ENCODE peak calls at places on chromosomes 3 and 15, in eight cellular contexts. One of them, this sample, is unnamed.

GRCh38 chr3:114445233-114445632 is 151.4 kb downstream of the TIGIT start:
- DNase-seq in psoas muscle: no peak
- DNase-seq in K562: no peak
- DNase-seq in Karpas-422: no peak
- DNase-seq in left ventricle myocardium inferior: no peak
- DNase-seq in cardiac muscle cell: no peak
- DNase-seq in GM23248: peak; percentile 51
- DNase-seq in tibial nerve: no peak
- DNase-seq in this sample: no peak

GRCh38 chr3:197466586-197467399 is 89.0 kb downstream of the BDH1 start:
- DNase-seq in Karpas-422: peak; percentile 88
- DNase-seq in GM23248: peak; percentile 87
- DNase-seq in left ventricle myocardium inferior: no peak
- DNase-seq in cardiac muscle cell: peak; percentile 58
- DNase-seq in tibial nerve: no peak
- DNase-seq in K562: no peak
- DNase-seq in psoas muscle: no peak
- DNase-seq in this sample: no peak

GRCh38 chr15:96851613-96852012 is 521.1 kb downstream of the NR2F2 start:
- DNase-seq in left ventricle myocardium inferior: no peak
- DNase-seq in cardiac muscle cell: peak; percentile 33
- DNase-seq in tibial nerve: peak; percentile 35
- DNase-seq in GM23248: no peak
- DNase-seq in K562: no peak
- DNase-seq in psoas muscle: no peak
- DNase-seq in Karpas-422: no peak
- DNase-seq in this sample: peak; percentile 22

GRCh38 chr3:16332904-16333426 is 68.0 kb downstream of the OXNAD1 start:
- DNase-seq in left ventricle myocardium inferior: no peak
- DNase-seq in GM23248: peak; percentile 73
- DNase-seq in psoas muscle: no peak
- DNase-seq in tibial nerve: no peak
- DNase-seq in K562: no peak
- DNase-seq in Karpas-422: no peak
- DNase-seq in cardiac muscle cell: peak; percentile 50
- DNase-seq in this sample: no peak

GRCh38 chr15:35000511-35000910 is 12.4 kb upstream of the ZNF770 start:
- DNase-seq in cardiac muscle cell: peak; percentile 57
- DNase-seq in K562: no peak
- DNase-seq in GM23248: peak; percentile 94
- DNase-seq in tibial nerve: no peak
- DNase-seq in Karpas-422: no peak
- DNase-seq in left ventricle myocardium inferior: no peak
- DNase-seq in psoas muscle: peak; percentile 32
- DNase-seq in this sample: no peak

GRCh38 chr15:34297059-34297458 is 40.5 kb downstream of the SLC12A6 start:
- DNase-seq in Karpas-422: no peak
- DNase-seq in cardiac muscle cell: no peak
- DNase-seq in left ventricle myocardium inferior: no peak
- DNase-seq in K562: no peak
- DNase-seq in GM23248: peak; percentile 33
- DNase-seq in tibial nerve: no peak
- DNase-seq in psoas muscle: no peak
- DNase-seq in this sample: no peak

GRCh38 chr3:43153189-43154083 is 47.6 kb upstream of the POMGNT2 start:
- DNase-seq in cardiac muscle cell: peak; percentile 74
- DNase-seq in Karpas-422: no peak
- DNase-seq in K562: no peak
- DNase-seq in psoas muscle: peak; percentile 81
- DNase-seq in left ventricle myocardium inferior: peak; percentile 57
- DNase-seq in tibial nerve: peak; percentile 36
- DNase-seq in GM23248: peak; percentile 86
- DNase-seq in this sample: peak; percentile 75

GRCh38 chr3:196619213-196619612 is 20.3 kb upstream of the NRROS start:
- DNase-seq in cardiac muscle cell: no peak
- DNase-seq in tibial nerve: no peak
- DNase-seq in K562: no peak
- DNase-seq in psoas muscle: no peak
- DNase-seq in Karpas-422: no peak
- DNase-seq in GM23248: no peak
- DNase-seq in left ventricle myocardium inferior: no peak
- DNase-seq in this sample: no peak

GRCh38 chr15:50251638-50252182 is 13.8 kb downstream of the HDC start:
- DNase-seq in GM23248: no peak
- DNase-seq in K562: no peak
- DNase-seq in Karpas-422: no peak
- DNase-seq in cardiac muscle cell: no peak
- DNase-seq in psoas muscle: no peak
- DNase-seq in left ventricle myocardium inferior: no peak
- DNase-seq in tibial nerve: no peak
- DNase-seq in this sample: no peak

GRCh38 chr15:98785796-98786581 is 137.7 kb downstream of the IGF1R start:
- DNase-seq in left ventricle myocardium inferior: no peak
- DNase-seq in GM23248: no peak
- DNase-seq in K562: no peak
- DNase-seq in tibial nerve: no peak
- DNase-seq in cardiac muscle cell: no peak
- DNase-seq in psoas muscle: no peak
- DNase-seq in Karpas-422: no peak
- DNase-seq in this sample: no peak

GRCh38 chr3:48614044-48614443 is 4.6 kb upstream of the UQCRC1 start:
- DNase-seq in tibial nerve: no peak
- DNase-seq in Karpas-422: no peak
- DNase-seq in cardiac muscle cell: peak; percentile 84
- DNase-seq in psoas muscle: no peak
- DNase-seq in left ventricle myocardium inferior: no peak
- DNase-seq in GM23248: peak; percentile 85
- DNase-seq in K562: no peak
- DNase-seq in this sample: no peak

GRCh38 chr3:95721938-95722337 is 1092.5 kb upstream of the EPHA6 start:
- DNase-seq in left ventricle myocardium inferior: no peak
- DNase-seq in GM23248: no peak
- DNase-seq in psoas muscle: no peak
- DNase-seq in Karpas-422: no peak
- DNase-seq in tibial nerve: no peak
- DNase-seq in K562: no peak
- DNase-seq in cardiac muscle cell: no peak
- DNase-seq in this sample: no peak

GRCh38 chr3:54120657-54121403 is 1.5 kb upstream of the CACNA2D3 start:
- DNase-seq in K562: no peak
- DNase-seq in psoas muscle: no peak
- DNase-seq in GM23248: peak; percentile 32
- DNase-seq in Karpas-422: peak; percentile 95
- DNase-seq in cardiac muscle cell: peak; percentile 32
- DNase-seq in left ventricle myocardium inferior: no peak
- DNase-seq in tibial nerve: no peak
- DNase-seq in this sample: no peak

GRCh38 chr15:49645937-49646336 is 25.1 kb downstream of the DTWD1 start:
- DNase-seq in K562: no peak
- DNase-seq in tibial nerve: peak; percentile 21
- DNase-seq in psoas muscle: peak; percentile 21
- DNase-seq in cardiac muscle cell: peak; percentile 54
- DNase-seq in GM23248: peak; percentile 84
- DNase-seq in Karpas-422: no peak
- DNase-seq in left ventricle myocardium inferior: no peak
- DNase-seq in this sample: peak; percentile 65

GRCh38 chr3:136750922-136751258 is 1.3 kb downstream of the STAG1 start:
- DNase-seq in left ventricle myocardium inferior: no peak
- DNase-seq in cardiac muscle cell: peak; percentile 59
- DNase-seq in psoas muscle: no peak
- DNase-seq in Karpas-422: no peak
- DNase-seq in tibial nerve: no peak
- DNase-seq in K562: no peak
- DNase-seq in GM23248: peak; percentile 85
- DNase-seq in this sample: no peak

GRCh38 chr3:165751654-165752053 is 85.6 kb downstream of the BCHE start:
- DNase-seq in Karpas-422: no peak
- DNase-seq in left ventricle myocardium inferior: no peak
- DNase-seq in GM23248: no peak
- DNase-seq in cardiac muscle cell: no peak
- DNase-seq in K562: no peak
- DNase-seq in tibial nerve: no peak
- DNase-seq in psoas muscle: no peak
- DNase-seq in this sample: no peak

GRCh38 chr3:64131755-64132154 is 93.5 kb downstream of the PRICKLE2 start:
- DNase-seq in Karpas-422: no peak
- DNase-seq in tibial nerve: no peak
- DNase-seq in psoas muscle: no peak
- DNase-seq in K562: no peak
- DNase-seq in cardiac muscle cell: no peak
- DNase-seq in left ventricle myocardium inferior: no peak
- DNase-seq in GM23248: no peak
- DNase-seq in this sample: no peak

GRCh38 chr3:42802876-42803799 is 1.2 kb downstream of the HIGD1A start:
- DNase-seq in tibial nerve: no peak
- DNase-seq in psoas muscle: no peak
- DNase-seq in Karpas-422: peak; percentile 78
- DNase-seq in K562: no peak
- DNase-seq in left ventricle myocardium inferior: no peak
- DNase-seq in GM23248: peak; percentile 46
- DNase-seq in cardiac muscle cell: no peak
- DNase-seq in this sample: no peak

GRCh38 chr15:94671845-94672524 is 440.6 kb downstream of the MCTP2 start:
- DNase-seq in left ventricle myocardium inferior: no peak
- DNase-seq in tibial nerve: peak; percentile 31
- DNase-seq in K562: no peak
- DNase-seq in Karpas-422: no peak
- DNase-seq in cardiac muscle cell: peak; percentile 33
- DNase-seq in GM23248: peak; percentile 2
- DNase-seq in psoas muscle: no peak
- DNase-seq in this sample: no peak

GRCh38 chr3:89059201-89059600 is 48.2 kb upstream of the EPHA3 start:
- DNase-seq in GM23248: peak; percentile 71
- DNase-seq in left ventricle myocardium inferior: no peak
- DNase-seq in K562: no peak
- DNase-seq in Karpas-422: no peak
- DNase-seq in cardiac muscle cell: peak; percentile 38
- DNase-seq in psoas muscle: peak; percentile 18
- DNase-seq in tibial nerve: no peak
- DNase-seq in this sample: peak; percentile 75

GRCh38 chr3:196057663-196058356 is 24.1 kb downstream of the TFRC start:
- DNase-seq in K562: no peak
- DNase-seq in Karpas-422: no peak
- DNase-seq in GM23248: no peak
- DNase-seq in psoas muscle: no peak
- DNase-seq in cardiac muscle cell: no peak
- DNase-seq in left ventricle myocardium inferior: no peak
- DNase-seq in tibial nerve: no peak
- DNase-seq in this sample: no peak

GRCh38 chr3:131033480-131034080 is 6.9 kb downstream of the NEK11 start:
- DNase-seq in K562: peak; percentile 21
- DNase-seq in left ventricle myocardium inferior: no peak
- DNase-seq in tibial nerve: peak; percentile 46
- DNase-seq in GM23248: peak; percentile 45
- DNase-seq in Karpas-422: peak; percentile 87
- DNase-seq in cardiac muscle cell: peak; percentile 69
- DNase-seq in psoas muscle: no peak
- DNase-seq in this sample: no peak

GRCh38 chr3:170740726-170741591 is 129.0 kb downstream of the RPL22L1 start:
- DNase-seq in K562: no peak
- DNase-seq in GM23248: peak; percentile 95
- DNase-seq in cardiac muscle cell: peak; percentile 89
- DNase-seq in tibial nerve: peak; percentile 86
- DNase-seq in left ventricle myocardium inferior: peak; percentile 33
- DNase-seq in Karpas-422: no peak
- DNase-seq in psoas muscle: peak; percentile 60
- DNase-seq in this sample: peak; percentile 83

GRCh38 chr15:34437687-34438086 is at the start of gene GOLGA8A:
- DNase-seq in cardiac muscle cell: peak; percentile 65
- DNase-seq in psoas muscle: peak; percentile 66
- DNase-seq in left ventricle myocardium inferior: peak; percentile 61
- DNase-seq in tibial nerve: peak; percentile 26
- DNase-seq in K562: peak; percentile 88
- DNase-seq in GM23248: peak; percentile 85
- DNase-seq in Karpas-422: no peak
- DNase-seq in this sample: peak; percentile 57

GRCh38 chr3:186989429-186989828 is 59.1 kb downstream of the ST6GAL1 start:
- DNase-seq in GM23248: no peak
- DNase-seq in K562: no peak
- DNase-seq in cardiac muscle cell: no peak
- DNase-seq in psoas muscle: no peak
- DNase-seq in Karpas-422: no peak
- DNase-seq in left ventricle myocardium inferior: no peak
- DNase-seq in tibial nerve: no peak
- DNase-seq in this sample: no peak
- H3K27ac ChIP-seq in GM23248: no peak overlapping the region
- H3K27ac ChIP-seq in K562: no peak overlapping the region
- H3K27ac ChIP-seq in cardiac muscle cell: no peak overlapping the region
- H3K27ac ChIP-seq in psoas muscle: no peak overlapping the region
- H3K27ac ChIP-seq in Karpas-422: peak overlapping the region; percentile 95
- H3K27ac ChIP-seq in left ventricle myocardium inferior: peak overlapping the region; percentile 59
- H3K27ac ChIP-seq in tibial nerve: no peak overlapping the region
- H3K27ac ChIP-seq in this sample: no peak overlapping the region

GRCh38 chr15:91133511-91133910 is 33.5 kb downstream of the SV2B start:
- DNase-seq in left ventricle myocardium inferior: no peak
- DNase-seq in GM23248: no peak
- DNase-seq in cardiac muscle cell: no peak
- DNase-seq in psoas muscle: no peak
- DNase-seq in tibial nerve: no peak
- DNase-seq in Karpas-422: no peak
- DNase-seq in K562: no peak
- DNase-seq in this sample: no peak
- H3K9me3 ChIP-seq in left ventricle myocardium inferior: peaks cover 9% of the 10 kb centered on the region
- H3K9me3 ChIP-seq in GM23248: no peaks in the 10 kb centered on the region
- H3K9me3 ChIP-seq in cardiac muscle cell: no peaks in the 10 kb centered on the region
- H3K9me3 ChIP-seq in psoas muscle: peaks cover 3% of the 10 kb centered on the region
- H3K9me3 ChIP-seq in tibial nerve: no peaks in the 10 kb centered on the region
- H3K9me3 ChIP-seq in Karpas-422: no peaks in the 10 kb centered on the region
- H3K9me3 ChIP-seq in K562: no peaks in the 10 kb centered on the region
- H3K9me3 ChIP-seq in this sample: no peaks in the 10 kb centered on the region

GRCh38 chr15:66491846-66492245 is 5.7 kb downstream of the SNAPC5 start:
- DNase-seq in psoas muscle: no peak
- DNase-seq in GM23248: no peak
- DNase-seq in K562: no peak
- DNase-seq in Karpas-422: no peak
- DNase-seq in left ventricle myocardium inferior: no peak
- DNase-seq in tibial nerve: no peak
- DNase-seq in cardiac muscle cell: no peak
- DNase-seq in this sample: no peak
- H3K36me3 ChIP-seq in psoas muscle: peaks cover 93% of the 10 kb centered on the region
- H3K36me3 ChIP-seq in GM23248: peaks cover 40% of the 10 kb centered on the region
- H3K36me3 ChIP-seq in K562: peaks cover 91% of the 10 kb centered on the region
- H3K36me3 ChIP-seq in Karpas-422: peaks cover 48% of the 10 kb centered on the region
- H3K36me3 ChIP-seq in left ventricle myocardium inferior: peaks cover 86% of the 10 kb centered on the region
- H3K36me3 ChIP-seq in tibial nerve: no peaks in the 10 kb centered on the region
- H3K36me3 ChIP-seq in cardiac muscle cell: peaks cover 51% of the 10 kb centered on the region
- H3K36me3 ChIP-seq in this sample: peaks cover 15% of the 10 kb centered on the region

DNA sequence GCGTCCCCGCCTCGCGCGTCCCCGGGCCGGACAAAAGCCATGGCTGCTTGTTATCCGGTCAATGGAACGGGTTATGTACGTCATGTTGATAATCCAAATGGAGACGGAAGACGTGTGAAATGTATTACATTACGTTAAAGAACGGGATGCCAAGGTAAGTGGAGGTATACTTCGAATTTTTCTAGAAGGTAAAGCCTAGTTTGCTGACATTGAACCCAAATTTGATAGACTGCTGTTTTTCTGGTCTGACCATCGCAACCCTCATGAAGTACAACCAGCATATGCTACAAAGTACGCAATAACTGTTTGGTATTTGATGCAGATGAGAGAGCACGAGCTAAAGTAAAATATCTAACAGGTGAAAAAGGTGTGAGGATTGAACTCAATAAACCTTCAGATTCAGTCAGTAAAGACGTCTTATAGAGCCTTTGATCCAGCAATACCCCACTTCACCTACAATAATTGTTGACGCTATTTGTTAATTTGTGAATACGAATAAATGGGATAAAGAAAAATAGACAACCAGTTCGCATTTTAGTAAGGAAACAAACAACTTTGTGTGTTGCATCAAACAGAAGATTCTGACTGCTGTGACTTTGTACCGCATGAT is 19.8 kb downstream of the WDR73 start:
- DNase-seq in psoas muscle: no peak
- DNase-seq in Karpas-422: no peak
- DNase-seq in K562: no peak
- DNase-seq in tibial nerve: no peak
- DNase-seq in cardiac muscle cell: no peak
- DNase-seq in GM23248: no peak
- DNase-seq in left ventricle myocardium inferior: no peak
- DNase-seq in this sample: no peak
- H3K27ac ChIP-seq in psoas muscle: peak overlapping the region; percentile 97
- H3K27ac ChIP-seq in Karpas-422: no peak overlapping the region
- H3K27ac ChIP-seq in K562: no peak overlapping the region
- H3K27ac ChIP-seq in tibial nerve: peak overlapping the region; percentile 94
- H3K27ac ChIP-seq in cardiac muscle cell: peak overlapping the region; percentile 81
- H3K27ac ChIP-seq in GM23248: peak overlapping the region; percentile 64
- H3K27ac ChIP-seq in left ventricle myocardium inferior: peak overlapping the region; percentile 99
- H3K27ac ChIP-seq in this sample: peak overlapping the region; percentile 94

This sample was measured in tibial artery.